ENCODE peak calls at places on chromosomes 4 and X, in six cellular contexts. D is astrocyte, H is gastrocnemius medialis, E is fibroblast of lung, V is heart right ventricle, W is heart left ventricle. L is an unnamed sample.

GRCh38 chr4:26307027-26307426 is 13.8 kb upstream of the RBPJ start:
- DNase-seq in E (no peak), V (no peak), H (no peak), W (no peak), D (no peak), L (no peak)

GRCh38 chrX:11363069-11363594 is 69.9 kb downstream of the AMELX start:
- DNase-seq in V (no peak), D (no peak), H (no peak), W (no peak), E (no peak), L (no peak)

GRCh38 chrX:103889216-103889615 is 57.2 kb upstream of the RAB9B start:
- DNase-seq in H (no peak), E (no peak), D (peak; percentile 46), V (no peak), W (no peak), L (no peak)

GRCh38 chr4:138390286-138390685 is 148.1 kb upstream of the SLC7A11 start:
- DNase-seq in E (peak; percentile 39), H (no peak), D (peak; percentile 20), W (no peak), V (no peak), L (peak; percentile 3)

GRCh38 chr4:163161536-163162205 is 5.0 kb downstream of the NAF1 start:
- DNase-seq in E (peak; percentile 60), H (no peak), D (peak; percentile 96), V (no peak), W (no peak), L (peak; percentile 92)

GRCh38 chr4:106266201-106266600 is 49.8 kb downstream of the TBCK start:
- DNase-seq in E (peak; percentile 67), D (peak; percentile 35), V (no peak), W (no peak), H (no peak), L (peak; percentile 29)

GRCh38 chr4:18882468-18882867 is 860.9 kb upstream of the LCORL start:
- DNase-seq in D (peak; percentile 91), V (no peak), E (peak; percentile 54), H (no peak), W (no peak), L (no peak)

GRCh38 chr4:8009710-8010534 is 70.3 kb upstream of the AFAP1 start:
- DNase-seq in D (no peak), V (no peak), H (no peak), W (no peak), E (no peak), L (peak; percentile 43)

GRCh38 chr4:8580321-8581093 is at the start of gene GPR78:
- DNase-seq in V (peak; percentile 71), H (no peak), W (peak; percentile 85), D (peak; percentile 38), E (peak; percentile 44), L (peak; percentile 97)

GRCh38 chrX:36856849-36857248 is 151.3 kb upstream of the FAM47C start:
- DNase-seq in E (peak; percentile 23), D (no peak), H (no peak), V (no peak), W (no peak), L (no peak)

GRCh38 chrX:50111762-50112161 is 89.0 kb downstream of the AKAP4 start:
- DNase-seq in E (no peak), W (no peak), H (no peak), D (no peak), V (peak; percentile 10), L (no peak)

DNA sequence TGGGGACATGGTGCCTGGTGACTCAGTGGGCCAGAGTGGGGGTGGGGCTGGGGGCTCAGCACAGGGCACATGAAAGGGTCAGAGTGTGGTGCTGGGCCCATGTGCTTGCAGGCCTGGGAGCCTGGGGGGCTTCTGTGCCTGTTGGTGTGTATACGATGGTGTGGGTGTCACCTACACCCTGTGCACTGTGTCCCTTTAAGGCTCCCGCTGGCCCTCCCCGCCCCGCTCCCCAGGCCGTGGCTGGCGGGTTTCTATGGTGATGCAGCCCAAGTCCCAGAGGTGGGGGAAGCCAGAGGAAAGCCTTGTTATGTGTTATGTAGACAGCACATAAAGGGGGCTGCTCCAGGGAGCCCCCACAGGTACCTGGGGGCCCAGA is 5.5 kb downstream of the L1CAM start:
- DNase-seq in D (no peak), E (no peak), V (no peak), W (peak; percentile 28), H (no peak), L (peak; percentile 71)
- H3K4me1 ChIP-seq in D (peaks cover 5% of the 10 kb centered on the region), E (no peaks in the 10 kb centered on the region), V (no peaks in the 10 kb centered on the region), W (no peaks in the 10 kb centered on the region), H (no peaks in the 10 kb centered on the region), L (no peaks in the 10 kb centered on the region)

GRCh38 chr4:185773419-185773818 is 38.6 kb downstream of the SORBS2 start:
- DNase-seq in E (no peak), W (peak; percentile 69), D (no peak), V (peak; percentile 51), H (no peak), L (no peak)

GRCh38 chr4:185774815-185775684 is 36.9 kb downstream of the SORBS2 start:
- DNase-seq in H (no peak), W (no peak), E (peak; percentile 82), D (peak; percentile 89), V (no peak), L (peak; percentile 80)

GRCh38 chr4:185772391-185773093 is 39.5 kb downstream of the SORBS2 start:
- DNase-seq in H (no peak), V (no peak), W (no peak), D (no peak), E (no peak), L (no peak)

GRCh38 chr4:185775792-185776555 is 36.0 kb downstream of the SORBS2 start:
- DNase-seq in V (no peak), H (no peak), E (no peak), W (no peak), D (no peak), L (peak; percentile 45)

DNA sequence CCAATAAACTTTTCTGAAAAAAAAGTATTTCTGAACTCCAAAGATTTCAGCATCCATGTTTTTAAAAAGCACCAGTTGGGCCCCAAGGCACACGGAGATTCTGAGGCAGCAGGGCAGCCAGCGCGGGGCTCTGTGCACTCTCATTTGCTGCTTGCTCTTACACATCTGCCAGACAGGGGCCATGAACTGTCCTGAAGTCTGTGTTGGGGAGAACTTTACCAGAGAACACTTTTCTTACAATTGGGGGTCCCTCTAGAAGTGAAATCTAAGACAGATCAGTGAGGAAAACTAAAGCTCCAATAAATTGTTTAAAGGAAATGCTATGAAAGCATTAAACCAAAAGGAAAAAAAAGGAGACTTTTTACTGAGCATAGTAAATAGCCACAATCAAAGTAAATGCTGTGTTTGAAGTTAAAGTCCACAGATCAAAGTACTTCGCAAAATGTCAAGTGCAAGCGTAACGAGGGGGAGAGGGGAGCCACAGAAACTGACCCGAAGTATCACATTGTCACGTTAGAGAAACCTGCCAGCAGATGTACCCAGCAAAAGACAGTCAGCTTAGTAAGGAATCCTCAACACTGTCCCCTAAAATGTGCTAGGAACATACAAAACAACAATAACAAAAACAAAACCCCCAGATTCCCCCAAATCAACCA is 37.8 kb downstream of the SORBS2 start:
- DNase-seq in D (no peak), V (no peak), W (no peak), H (no peak), E (no peak), L (no peak)
- H3K4me3 ChIP-seq in D (peak overlapping the region; percentile 65), V (peak overlapping the region; percentile 43), W (peak overlapping the region; percentile 45), H (peak overlapping the region; percentile 37), E (no peak overlapping the region), L (peak overlapping the region; percentile 69)

GRCh38 chr4:145488310-145488709 is 6.7 kb downstream of the SMAD1 start:
- DNase-seq in W (no peak), V (no peak), D (no peak), E (no peak), H (no peak), L (no peak)

GRCh38 chr4:145484240-145484846 is 2.7 kb downstream of the SMAD1 start:
- DNase-seq in H (no peak), D (no peak), W (no peak), E (no peak), V (no peak), L (no peak)

GRCh38 chr4:145485120-145485519 is 3.5 kb downstream of the SMAD1 start:
- DNase-seq in H (no peak), V (no peak), W (no peak), D (no peak), E (no peak), L (no peak)

GRCh38 chr4:145486603-145487002 is 5.0 kb downstream of the SMAD1 start:
- DNase-seq in W (no peak), V (no peak), H (no peak), D (no peak), E (no peak), L (no peak)

GRCh38 chr4:145487626-145488025 is 6.0 kb downstream of the SMAD1 start:
- DNase-seq in D (no peak), H (no peak), E (no peak), W (no peak), V (no peak), L (no peak)
- H3K4me1 ChIP-seq in D (peaks cover 8% of the 10 kb centered on the region), H (peaks cover 69% of the 10 kb centered on the region), E (no peaks in the 10 kb centered on the region), W (peaks cover 10% of the 10 kb centered on the region), V (peaks cover 19% of the 10 kb centered on the region), L (peaks cover 8% of the 10 kb centered on the region)

GRCh38 chrX:63032811-63033210 is 318.3 kb downstream of the SPIN4 start:
- DNase-seq in H (no peak), W (no peak), V (no peak), D (no peak), E (no peak), L (no peak)
- H3K4me3 ChIP-seq in H (no peak overlapping the region), W (no peak overlapping the region), V (no peak overlapping the region), D (no peak overlapping the region), E (no peak overlapping the region), L (no peak overlapping the region)

L was measured in osteoblast.